ENCODE peak calls at places on chromosomes 3 and 15, in four cellular contexts. N is neuronal stem cell, T is mesendoderm, U is IMR-90. K is an unnamed sample.
A peak's percentile ranks its signal among the peaks of the same experiment; 100 is the strongest.

GRCh38 chr3:47455806-47456452 is 19.8 kb downstream of the SCAP start:
- DNase-seq in N (no peak), T (no peak), U (no peak), K (peak; percentile 70)

GRCh38 chr3:89042251-89042650 is 65.2 kb upstream of the EPHA3 start:
- DNase-seq in N (no peak), T (no peak), U (no peak), K (peak; percentile 43)

GRCh38 chr3:48863122-48863521 is 15.4 kb upstream of the PRKAR2A start:
- DNase-seq in N (no peak), T (no peak), U (no peak), K (no peak)

GRCh38 chr3:168034152-168034928 is 61.4 kb downstream of the GOLIM4 start:
- DNase-seq in N (no peak), T (no peak), U (peak; percentile 73), K (peak; percentile 71)

GRCh38 chr3:188776447-188776846 is 395.3 kb upstream of the TPRG1 start:
- DNase-seq in N (no peak), T (peak; percentile 28), U (peak; percentile 21), K (no peak)

GRCh38 chr15:60476713-60477112 is 2.2 kb downstream of the ICE2 start:
- DNase-seq in N (no peak), T (no peak), U (peak; percentile 16), K (peak; percentile 47)

GRCh38 chr3:170222647-170223541 is 670 bp downstream of the PRKCI start:
- DNase-seq in N (peak; percentile 20), T (peak; percentile 65), U (peak; percentile 28), K (peak; percentile 47)

GRCh38 chr15:79609501-79609900 is 177.4 kb downstream of the MINAR1 start:
- DNase-seq in N (no peak), T (no peak), U (no peak), K (no peak)

GRCh38 chr3:151146071-151146730 is 56.8 kb downstream of the GPR171 start:
- DNase-seq in N (peak; percentile 75), T (peak; percentile 92), U (peak; percentile 69), K (peak; percentile 82)

GRCh38 chr3:13137808-13138565 is 64.8 kb upstream of the IQSEC1 start:
- DNase-seq in N (no peak), T (no peak), U (no peak), K (no peak)
- H2AK5ac ChIP-seq in N (no peak overlapping the region), T (no peak overlapping the region), U (no peak overlapping the region), K (no peak overlapping the region)

GRCh38 chr3:172384836-172385235 is 63.4 kb downstream of the GHSR start:
- DNase-seq in N (no peak), T (no peak), U (no peak), K (peak; percentile 26)

GRCh38 chr3:172387728-172388127 is 60.5 kb downstream of the GHSR start:
- DNase-seq in N (no peak), T (no peak), U (no peak), K (no peak)

GRCh38 chr3:172390792-172391191 is 57.5 kb downstream of the GHSR start:
- DNase-seq in N (no peak), T (no peak), U (no peak), K (no peak)

GRCh38 chr3:172391592-172392302 is 56.5 kb downstream of the GHSR start:
- DNase-seq in N (no peak), T (no peak), U (peak; percentile 74), K (peak; percentile 54)

DNA sequence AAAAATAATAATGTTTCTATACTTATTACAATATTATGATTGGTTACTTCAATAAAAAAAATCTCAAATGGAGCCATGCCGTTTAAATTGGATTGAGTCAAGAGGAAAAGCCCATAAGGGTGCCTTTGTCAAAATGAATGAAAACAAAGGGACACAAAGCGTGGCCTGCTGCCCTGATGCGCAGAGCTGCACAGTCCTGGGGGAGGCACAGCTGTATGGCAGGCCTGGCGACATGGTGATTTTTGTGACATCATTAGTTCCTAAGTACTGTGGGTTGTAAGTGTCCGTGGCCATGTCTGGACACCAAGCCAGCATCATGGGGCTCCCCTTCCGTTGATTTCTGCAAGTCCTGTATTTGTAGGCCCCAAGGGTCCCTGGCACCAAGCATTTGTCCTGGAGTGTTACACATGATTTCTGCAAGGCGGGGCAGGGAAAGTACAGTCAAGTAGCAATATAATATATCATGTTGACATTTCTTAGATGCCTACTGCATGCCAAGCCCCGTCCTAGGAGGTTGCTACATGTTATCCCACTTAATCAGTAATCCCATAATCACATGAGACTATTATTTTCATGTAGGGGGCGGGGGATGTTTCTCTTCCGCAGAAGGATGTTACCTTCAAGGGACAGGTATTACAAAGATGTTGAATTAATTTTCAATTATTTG is 59.7 kb downstream of the GHSR start:
- DNase-seq in N (no peak), T (no peak), U (no peak), K (no peak)
- H2BK120ac ChIP-seq in N (no peak overlapping the region), T (no peak overlapping the region), U (no peak overlapping the region), K (no peak overlapping the region)

GRCh38 chr3:119279844-119280243 is 14.3 kb upstream of the ARHGAP31 start:
- DNase-seq in N (no peak), T (no peak), U (no peak), K (no peak)
- H2AK5ac ChIP-seq in N (no peak overlapping the region), T (no peak overlapping the region), U (no peak overlapping the region), K (no peak overlapping the region)

GRCh38 chr15:92669432-92669831 is 13.9 kb upstream of the FAM174B start:
- DNase-seq in N (no peak), T (no peak), U (no peak), K (no peak)
- H2BK120ac ChIP-seq in N (no peak overlapping the region), T (no peak overlapping the region), U (no peak overlapping the region), K (no peak overlapping the region)

K was measured in mesenchymal stem cell.